ENCODE peak calls at places on chromosomes 6 and 20, in four cellular contexts. One of them, this sample, is unnamed.

GRCh38 chr20:8535403-8536003 is 403.4 kb downstream of the PLCB1 start:
- DNase-seq in lower leg skin: no peak
- DNase-seq in myocyte: no peak
- DNase-seq in epithelial cell of prostate: no peak
- DNase-seq in this sample: peak

GRCh38 chr6:55918639-55919038 is 43.2 kb upstream of the BMP5 start:
- DNase-seq in lower leg skin: no peak
- DNase-seq in myocyte: peak
- DNase-seq in epithelial cell of prostate: no peak
- DNase-seq in this sample: no peak

GRCh38 chr6:27863962-27864905 is 48.0 kb downstream of the OR2B2 start:
- DNase-seq in lower leg skin: no peak
- DNase-seq in myocyte: no peak
- DNase-seq in epithelial cell of prostate: no peak
- DNase-seq in this sample: no peak

GRCh38 chr6:30156262-30156599 is 4.8 kb downstream of the TRIM10 start:
- DNase-seq in lower leg skin: no peak
- DNase-seq in myocyte: peak
- DNase-seq in epithelial cell of prostate: no peak
- DNase-seq in this sample: no peak

GRCh38 chr6:15254074-15254975 is 8.5 kb downstream of the JARID2 start:
- DNase-seq in lower leg skin: no peak
- DNase-seq in myocyte: peak
- DNase-seq in epithelial cell of prostate: no peak
- DNase-seq in this sample: peak

GRCh38 chr6:72535124-72535523 is 86.7 kb upstream of the KCNQ5 start:
- DNase-seq in lower leg skin: no peak
- DNase-seq in myocyte: no peak
- DNase-seq in epithelial cell of prostate: no peak
- DNase-seq in this sample: no peak

GRCh38 chr6:17505062-17505476 is 95.0 kb upstream of the FAM8A1 start:
- DNase-seq in lower leg skin: no peak
- DNase-seq in myocyte: no peak
- DNase-seq in epithelial cell of prostate: no peak
- DNase-seq in this sample: peak

GRCh38 chr6:133768656-133769295 is 120.1 kb upstream of the TCF21 start:
- DNase-seq in lower leg skin: no peak
- DNase-seq in myocyte: no peak
- DNase-seq in epithelial cell of prostate: peak
- DNase-seq in this sample: no peak

GRCh38 chr20:18750735-18751134 is 62.8 kb upstream of the SCP2D1 start:
- DNase-seq in lower leg skin: no peak
- DNase-seq in myocyte: no peak
- DNase-seq in epithelial cell of prostate: no peak
- DNase-seq in this sample: no peak

GRCh38 chr6:1313755-1314503 is 2.0 kb downstream of the FOXQ1 start:
- DNase-seq in lower leg skin: no peak
- DNase-seq in myocyte: no peak
- DNase-seq in epithelial cell of prostate: no peak
- DNase-seq in this sample: no peak

GRCh38 chr6:25995507-25995906 is 32.9 kb downstream of the TRIM38 start:
- DNase-seq in lower leg skin: no peak
- DNase-seq in myocyte: peak
- DNase-seq in epithelial cell of prostate: no peak
- DNase-seq in this sample: peak

GRCh38 chr6:166520905-166521834 is 65.3 kb downstream of the RAMACL start:
- DNase-seq in lower leg skin: no peak
- DNase-seq in myocyte: peak
- DNase-seq in epithelial cell of prostate: no peak
- DNase-seq in this sample: no peak

GRCh38 chr6:149454405-149454848 is 30.4 kb downstream of the ZC3H12D start:
- DNase-seq in lower leg skin: peak
- DNase-seq in myocyte: peak
- DNase-seq in epithelial cell of prostate: no peak
- DNase-seq in this sample: no peak

GRCh38 chr6:165894228-165894825 is 231.3 kb upstream of the PDE10A start:
- DNase-seq in lower leg skin: no peak
- DNase-seq in myocyte: no peak
- DNase-seq in epithelial cell of prostate: no peak
- DNase-seq in this sample: no peak

GRCh38 chr6:107657755-107658461 is 166.2 kb downstream of the SCML4 start:
- DNase-seq in lower leg skin: no peak
- DNase-seq in myocyte: peak
- DNase-seq in epithelial cell of prostate: no peak
- DNase-seq in this sample: peak

GRCh38 chr20:46484954-46485353 is 28.4 kb downstream of the ZNF334 start:
- DNase-seq in lower leg skin: no peak
- DNase-seq in myocyte: no peak
- DNase-seq in epithelial cell of prostate: no peak
- DNase-seq in this sample: no peak

GRCh38 chr20:58650181-58650775 is 805 bp upstream of the STX16 start:
- DNase-seq in lower leg skin: no peak
- DNase-seq in myocyte: no peak
- DNase-seq in epithelial cell of prostate: no peak
- DNase-seq in this sample: peak

GRCh38 chr6:154682633-154683125 is 50.5 kb upstream of the SCAF8 start:
- DNase-seq in lower leg skin: no peak
- DNase-seq in myocyte: no peak
- DNase-seq in epithelial cell of prostate: no peak
- DNase-seq in this sample: peak

This sample was measured in Karpas-422.